ENCODE peak calls at places on chromosome 7, in eight cellular contexts. V is psoas muscle, C is tibial artery, M is left ventricle myocardium inferior, U is adipocyte, T is cardiac muscle cell, R is left lung, A is spleen. S is an unnamed sample.

GRCh38 chr7:128091106-128091505 is 59.9 kb upstream of the LRRC4 start:
- DNase-seq in V (no peak), C (no peak), M (no peak), U (peak), T (no peak), R (no peak), A (no peak), S (peak)

GRCh38 chr7:139844779-139845442 is 15.8 kb downstream of the TBXAS1 start:
- DNase-seq in V (no peak), C (no peak), M (no peak), U (no peak), T (no peak), R (no peak), A (no peak), S (no peak)

GRCh38 chr7:17158261-17158660 is 140.2 kb upstream of the AHR start:
- DNase-seq in V (no peak), C (no peak), M (no peak), U (no peak), T (no peak), R (no peak), A (no peak), S (no peak)

GRCh38 chr7:44881610-44882009 is 3.7 kb downstream of the PURB start:
- DNase-seq in V (no peak), C (no peak), M (no peak), U (peak), T (peak), R (no peak), A (no peak), S (peak)

GRCh38 chr7:21819048-21819447 is 126.7 kb downstream of the CDCA7L start:
- DNase-seq in V (no peak), C (no peak), M (no peak), U (no peak), T (no peak), R (no peak), A (no peak), S (no peak)

GRCh38 chr7:130894146-130895005 is 160.4 kb upstream of the KLF14 start:
- DNase-seq in V (peak), C (peak), M (peak), U (peak), T (peak), R (peak), A (no peak), S (no peak)

GRCh38 chr7:77746824-77747165 is 50.5 kb downstream of the RSBN1L start:
- DNase-seq in V (no peak), C (no peak), M (no peak), U (no peak), T (no peak), R (no peak), A (peak), S (no peak)

GRCh38 chr7:130897515-130898419 is 163.8 kb upstream of the KLF14 start:
- DNase-seq in V (no peak), C (no peak), M (no peak), U (no peak), T (no peak), R (no peak), A (no peak), S (no peak)

GRCh38 chr7:80357530-80357929 is 154.3 kb downstream of the GNAT3 start:
- DNase-seq in V (no peak), C (no peak), M (no peak), U (peak), T (peak), R (no peak), A (no peak), S (peak)

GRCh38 chr7:126449621-126450268 is 803.0 kb downstream of the GRM8 start:
- DNase-seq in V (no peak), C (no peak), M (no peak), U (no peak), T (no peak), R (no peak), A (no peak), S (no peak)

GRCh38 chr7:157088136-157088535 is 50.6 kb upstream of the UBE3C start:
- DNase-seq in V (no peak), C (peak), M (no peak), U (no peak), T (no peak), R (no peak), A (peak), S (no peak)

GRCh38 chr7:101666751-101667150 is 37.7 kb upstream of the MYL10 start:
- DNase-seq in V (no peak), C (no peak), M (no peak), U (peak), T (no peak), R (no peak), A (no peak), S (no peak)

GRCh38 chr7:158415316-158415715 is 172.3 kb downstream of the PTPRN2 start:
- DNase-seq in V (no peak), C (peak), M (no peak), U (no peak), T (no peak), R (no peak), A (no peak), S (no peak)

GRCh38 chr7:69682518-69682917 is 84.2 kb downstream of the AUTS2 start:
- DNase-seq in V (no peak), C (no peak), M (no peak), U (no peak), T (peak), R (no peak), A (no peak), S (no peak)

GRCh38 chr7:159064816-159065130 is 79.9 kb downstream of the VIPR2 start:
- DNase-seq in V (no peak), C (no peak), M (no peak), U (no peak), T (no peak), R (no peak), A (no peak), S (no peak)

GRCh38 chr7:98867271-98867701 is 2.5 kb downstream of the TMEM130 start:
- DNase-seq in V (no peak), C (peak), M (no peak), U (peak), T (no peak), R (no peak), A (peak), S (no peak)
- H3K4me3 ChIP-seq in V (no peak), C (no peak), M (no peak), U (no peak), T (no peak), R (no peak), A (no peak), S (no peak)

GRCh38 chr7:18206331-18206730 is 178.7 kb upstream of the PRPS1L1 start:
- DNase-seq in V (no peak), C (no peak), M (no peak), U (no peak), T (no peak), R (no peak), A (no peak), S (peak)
- H3K4me3 ChIP-seq in V (no peak), C (no peak), M (no peak), U (no peak), T (no peak), R (no peak), A (no peak), S (no peak)

DNA sequence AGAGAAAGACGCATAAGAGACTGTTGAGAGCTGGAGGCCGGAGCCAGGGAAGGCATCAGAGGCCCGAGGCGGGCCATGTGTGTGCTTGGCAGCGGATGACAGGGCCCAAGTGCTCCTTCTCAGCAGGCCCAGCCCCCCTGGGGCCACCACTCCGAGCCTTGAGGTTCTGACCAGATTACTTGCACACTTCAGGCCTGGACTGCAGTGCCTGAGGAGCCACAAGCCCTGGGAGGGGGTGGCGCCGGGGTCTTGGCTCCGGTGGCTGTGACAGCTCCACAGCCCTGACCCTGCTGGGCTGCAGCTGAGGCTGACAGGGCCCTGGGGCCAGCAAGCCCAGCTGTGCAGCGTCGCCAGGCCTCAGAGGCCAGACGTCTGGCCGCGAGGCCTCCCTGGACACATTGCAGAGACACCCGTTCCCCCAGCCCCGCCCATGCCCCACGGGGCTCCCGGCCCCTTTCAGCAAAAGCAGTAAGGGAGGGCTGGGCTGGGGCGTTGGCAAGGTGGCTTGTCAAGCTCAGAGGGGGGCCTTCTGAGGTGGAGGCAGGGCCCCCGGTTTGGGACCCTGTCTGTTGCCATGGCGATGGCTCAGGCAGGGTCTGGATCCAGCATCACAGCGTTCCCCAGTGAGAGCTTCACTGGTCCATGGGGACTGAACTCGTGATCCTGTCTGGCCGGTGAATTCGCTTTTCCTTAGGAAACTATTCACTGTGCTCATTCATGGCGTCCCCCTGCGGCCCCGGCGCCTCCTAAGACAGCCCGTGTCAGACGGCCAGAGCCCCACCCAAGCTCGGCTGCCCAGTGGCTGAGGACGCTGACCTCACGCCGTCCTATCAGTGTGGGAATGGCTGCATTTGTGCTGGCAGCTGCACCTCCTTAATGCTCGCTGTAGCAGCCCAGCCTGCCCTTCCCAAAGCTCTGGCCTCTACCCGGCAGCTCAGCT is 5.7 kb downstream of the ELN start:
- DNase-seq in V (peak), C (peak), M (peak), U (peak), T (peak), R (no peak), A (no peak), S (peak)
- H3K4me3 ChIP-seq in V (no peak), C (peak), M (peak), U (peak), T (no peak), R (no peak), A (no peak), S (no peak)

DNA sequence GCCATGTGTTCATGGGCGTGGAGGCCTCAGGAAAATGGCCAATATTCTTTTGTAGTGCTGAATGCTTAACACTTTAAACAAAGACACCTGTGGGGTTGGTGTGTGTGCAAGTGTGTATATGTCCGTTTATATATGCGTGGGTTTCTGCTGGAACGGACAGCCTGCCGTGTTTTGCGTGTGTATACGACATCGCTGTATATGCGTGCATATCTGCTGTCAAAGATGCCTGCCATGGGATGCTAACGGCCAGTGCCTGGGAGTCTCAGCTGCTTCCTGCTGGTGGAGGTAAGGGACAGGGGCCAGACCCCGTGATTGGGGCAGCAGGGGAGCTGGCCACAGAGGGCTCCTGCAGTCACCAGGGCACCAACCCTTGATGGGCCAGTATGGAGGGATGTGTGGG is 216.3 kb upstream of the SHH start:
- DNase-seq in V (no peak), C (no peak), M (no peak), U (no peak), T (no peak), R (no peak), A (no peak), S (no peak)
- H3K4me3 ChIP-seq in V (no peak), C (no peak), M (no peak), U (no peak), T (no peak), R (no peak), A (no peak), S (no peak)